ENCODE peak calls at places on chromosomes 12 and 14, in nine cellular contexts. V, A, J, F, D, O, S, G and K are unnamed samples.

GRCh38 chr14:102215071-102215470 is 75.4 kb downstream of the WDR20 start:
- DNase-seq in A (no peak), J (peak; percentile 83), G (no peak), D (no peak), V (no peak), S (no peak), O (no peak), F (peak; percentile 82), K (no peak)

GRCh38 chr12:106139422-106140141 is 828 bp upstream of the NUAK1 start:
- DNase-seq in A (peak; percentile 66), V (peak; percentile 79), G (peak; percentile 93), D (peak; percentile 98), F (peak; percentile 72), O (peak; percentile 79), S (peak; percentile 56), J (peak; percentile 76), K (peak; percentile 95)

GRCh38 chr12:105931104-105931503 is 207.7 kb downstream of the NUAK1 start:
- DNase-seq in S (no peak), A (no peak), D (no peak), V (no peak), G (no peak), O (no peak), J (no peak), F (no peak), K (no peak)

GRCh38 chr12:2937500-2937899 is 21.7 kb upstream of the TEAD4 start:
- DNase-seq in F (no peak), S (no peak), G (no peak), D (no peak), A (no peak), V (no peak), O (peak; percentile 51), J (no peak), K (no peak)

GRCh38 chr14:65686761-65687160 is 274.2 kb downstream of the FUT8 start:
- DNase-seq in F (peak; percentile 18), J (no peak), V (no peak), O (no peak), D (no peak), A (peak; percentile 65), S (no peak), G (no peak), K (no peak)

GRCh38 chr14:99315197-99315596 is 43.2 kb upstream of the BCL11B start:
- DNase-seq in V (no peak), G (no peak), J (no peak), A (no peak), S (no peak), F (no peak), D (no peak), O (no peak), K (no peak)

GRCh38 chr12:92553389-92553788 is 149.4 kb upstream of the PLEKHG7 start:
- DNase-seq in A (peak; percentile 99), G (no peak), J (no peak), O (peak; percentile 59), S (no peak), V (no peak), F (no peak), D (no peak), K (peak; percentile 89)

GRCh38 chr12:10363922-10364838 is 25.7 kb downstream of the KLRK1 start:
- DNase-seq in S (no peak), F (peak; percentile 40), O (peak; percentile 77), J (peak; percentile 65), D (peak; percentile 80), V (no peak), G (peak; percentile 41), A (peak; percentile 74), K (peak; percentile 77)

GRCh38 chr12:129028824-129029223 is 175.5 kb downstream of the GLT1D1 start:
- DNase-seq in G (no peak), S (no peak), A (no peak), J (no peak), V (no peak), F (no peak), D (no peak), O (no peak), K (no peak)

GRCh38 chr14:75910048-75910447 is 71.7 kb downstream of the TGFB3 start:
- DNase-seq in O (no peak), S (no peak), V (no peak), F (peak; percentile 10), J (no peak), A (peak; percentile 29), D (no peak), G (no peak), K (no peak)

GRCh38 chr12:112151766-112152541 is 26.6 kb downstream of the TRAFD1 start:
- DNase-seq in F (no peak), O (no peak), D (peak; percentile 33), V (no peak), S (no peak), G (no peak), J (no peak), A (no peak), K (no peak)

GRCh38 chr12:121241203-121241970 is 31.5 kb downstream of the P2RX4 start:
- DNase-seq in F (no peak), J (no peak), O (no peak), D (no peak), A (no peak), V (no peak), G (no peak), S (no peak), K (no peak)
- H3K4me3 ChIP-seq in F (no peak overlapping the region), J (no peak overlapping the region), O (no peak overlapping the region), D (no peak overlapping the region), A (no peak overlapping the region), V (no peak overlapping the region), G (no peak overlapping the region), S (no peak overlapping the region), K (peak overlapping the region; percentile 32)

GRCh38 chr12:124520258-124520657 is 47.2 kb downstream of the NCOR2 start:
- DNase-seq in G (no peak), S (no peak), D (no peak), F (peak; percentile 87), O (peak; percentile 87), J (no peak), V (no peak), A (peak; percentile 87), K (peak; percentile 90)
- H3K27ac ChIP-seq in G (no peak overlapping the region), S (no peak overlapping the region), D (no peak overlapping the region), F (peak overlapping the region; percentile 93), O (peak overlapping the region; percentile 91), J (no peak overlapping the region), V (no peak overlapping the region), A (peak overlapping the region; percentile 90), K (peak overlapping the region; percentile 99)

DNA sequence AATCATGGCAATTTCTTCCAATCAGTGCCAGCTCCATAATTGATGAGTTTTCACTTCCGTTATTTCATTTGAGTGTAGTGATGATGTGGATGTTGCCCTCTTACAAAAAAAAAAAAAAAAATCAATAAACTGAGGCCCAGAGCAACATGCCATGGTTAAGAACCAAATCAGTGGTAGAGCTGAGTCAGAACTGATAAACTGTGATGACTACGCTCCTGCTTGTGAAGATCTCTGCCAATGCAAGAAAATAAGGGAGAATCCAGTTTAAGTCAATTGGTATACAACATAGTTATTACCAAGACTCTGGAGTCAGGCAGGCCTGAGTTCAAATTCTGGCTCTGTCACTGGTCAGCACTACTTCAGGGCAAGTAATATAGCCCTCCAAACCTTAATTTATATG is 102.6 kb downstream of the GPR135 start:
- DNase-seq in O (peak; percentile 33), V (no peak), G (no peak), F (peak; percentile 83), A (peak; percentile 68), J (no peak), S (peak; percentile 43), D (no peak), K (no peak)
- H3K9ac ChIP-seq in O (no peak overlapping the region), V (no peak overlapping the region), G (no peak overlapping the region), F (no peak overlapping the region), A (peak overlapping the region; percentile 94), J (no peak overlapping the region), S (no peak overlapping the region), D (no peak overlapping the region), K (no peak overlapping the region)

GRCh38 chr12:15939111-15939510 is 28.0 kb downstream of the DERA start:
- DNase-seq in D (no peak), O (no peak), G (no peak), S (no peak), V (no peak), J (no peak), A (no peak), F (no peak), K (no peak)
- H3K4me3 ChIP-seq in D (no peak overlapping the region), O (no peak overlapping the region), G (no peak overlapping the region), S (no peak overlapping the region), V (no peak overlapping the region), J (no peak overlapping the region), A (no peak overlapping the region), F (no peak overlapping the region), K (no peak overlapping the region)

GRCh38 chr12:57152408-57153038 is 5.1 kb upstream of the LRP1-AS start:
- DNase-seq in F (no peak), J (peak; percentile 74), A (no peak), S (no peak), D (no peak), G (no peak), V (no peak), O (no peak), K (no peak)
- H3K27ac ChIP-seq in F (peak overlapping the region; percentile 83), J (peak overlapping the region; percentile 94), A (no peak overlapping the region), S (no peak overlapping the region), D (no peak overlapping the region), G (no peak overlapping the region), V (no peak overlapping the region), O (no peak overlapping the region), K (peak overlapping the region; percentile 59)

GRCh38 chr12:70180140-70180539 is 63.1 kb upstream of the CNOT2 start:
- DNase-seq in S (no peak), J (no peak), F (no peak), O (no peak), A (no peak), D (no peak), V (no peak), G (peak; percentile 3), K (no peak)

GRCh38 chr12:70177637-70178036 is 65.6 kb upstream of the CNOT2 start:
- DNase-seq in D (no peak), O (no peak), A (no peak), V (no peak), J (no peak), F (no peak), S (no peak), G (no peak), K (no peak)

GRCh38 chr12:70178038-70178437 is 65.2 kb upstream of the CNOT2 start:
- DNase-seq in F (no peak), V (no peak), A (peak; percentile 16), O (peak; percentile 7), J (peak; percentile 19), G (no peak), D (no peak), S (no peak), K (no peak)

GRCh38 chr12:70176290-70176689 is 66.9 kb upstream of the CNOT2 start:
- DNase-seq in A (no peak), F (no peak), D (no peak), G (no peak), O (no peak), S (no peak), J (no peak), V (no peak), K (no peak)
- H3K9ac ChIP-seq in A (no peak overlapping the region), F (no peak overlapping the region), D (no peak overlapping the region), G (no peak overlapping the region), O (no peak overlapping the region), S (no peak overlapping the region), J (no peak overlapping the region), V (no peak overlapping the region), K (no peak overlapping the region)